ENCODE peak calls at places on chromosomes 13 and 19, in nine cellular contexts. T is heart right ventricle; E is stomach; O is CD4-positive, CD25-positive, alpha-beta regulatory T cell; A is GM12878; V is substantia nigra; P is uterus; Y is effector memory CD4-positive, alpha-beta T cell; G is sigmoid colon. C is an unnamed sample.

GRCh38 chr19:6334490-6335285 is 1.3 kb upstream of the ACER1 start:
- DNase-seq in T (no peak), E (no peak), O (no peak), A (no peak), V (no peak), P (no peak), Y (no peak), G (no peak), C (no peak)

GRCh38 chr13:23550164-23550563 is 20.0 kb upstream of the TNFRSF19 start:
- DNase-seq in T (no peak), E (no peak), O (no peak), A (no peak), V (no peak), P (no peak), Y (no peak), G (no peak), C (no peak)

GRCh38 chr13:80249906-80250513 is 90.9 kb downstream of the SPRY2 start:
- DNase-seq in T (no peak), E (no peak), O (no peak), A (no peak), V (no peak), P (no peak), Y (no peak), G (no peak), C (no peak)

GRCh38 chr13:46648166-46648607 is 95.2 kb downstream of the LRCH1 start:
- DNase-seq in T (no peak), E (peak), O (peak), A (no peak), V (no peak), P (no peak), Y (no peak), G (peak), C (no peak)

GRCh38 chr13:44079413-44080205 is 199.9 kb downstream of the LACC1 start:
- DNase-seq in T (no peak), E (no peak), O (no peak), A (no peak), V (no peak), P (no peak), Y (no peak), G (no peak), C (no peak)

GRCh38 chr13:40682449-40683240 is 16.2 kb upstream of the FOXO1 start:
- DNase-seq in T (no peak), E (no peak), O (peak), A (no peak), V (no peak), P (no peak), Y (no peak), G (no peak), C (no peak)

GRCh38 chr19:4577020-4577782 is 17.7 kb upstream of the SEMA6B start:
- DNase-seq in T (no peak), E (no peak), O (no peak), A (no peak), V (no peak), P (no peak), Y (no peak), G (no peak), C (no peak)

GRCh38 chr19:46979103-46979769 is 40.4 kb upstream of the NPAS1 start:
- DNase-seq in T (no peak), E (no peak), O (no peak), A (no peak), V (no peak), P (no peak), Y (no peak), G (no peak), C (no peak)

GRCh38 chr19:3981736-3982681 is 3.3 kb downstream of the EEF2 start:
- DNase-seq in T (no peak), E (no peak), O (no peak), A (no peak), V (no peak), P (no peak), Y (no peak), G (peak), C (no peak)

GRCh38 chr13:43061496-43062280 is 38.3 kb downstream of the DNAJC15 start:
- DNase-seq in T (no peak), E (no peak), O (no peak), A (no peak), V (no peak), P (no peak), Y (no peak), G (no peak), C (no peak)

GRCh38 chr19:30036154-30037129 is 94.4 kb downstream of the URI1 start:
- DNase-seq in T (no peak), E (no peak), O (no peak), A (no peak), V (no peak), P (no peak), Y (no peak), G (no peak), C (no peak)

GRCh38 chr13:76570485-76570884 is 315.7 kb downstream of the KCTD12 start:
- DNase-seq in T (no peak), E (no peak), O (no peak), A (no peak), V (no peak), P (no peak), Y (no peak), G (no peak), C (no peak)

GRCh38 chr13:27847669-27848068 is 55.4 kb downstream of the GSX1 start:
- DNase-seq in T (no peak), E (no peak), O (no peak), A (no peak), V (no peak), P (no peak), Y (no peak), G (no peak), C (no peak)

GRCh38 chr19:48926909-48927308 is 6.6 kb upstream of the DHDH start:
- DNase-seq in T (peak), E (peak), O (peak), A (no peak), V (peak), P (peak), Y (no peak), G (peak), C (peak)

GRCh38 chr13:31946091-31946770 is 85.3 kb upstream of the FRY start:
- DNase-seq in T (no peak), E (no peak), O (no peak), A (no peak), V (no peak), P (no peak), Y (no peak), G (no peak), C (no peak)

GRCh38 chr13:70668293-70668692 is 560.0 kb upstream of the KLHL1 start:
- DNase-seq in T (no peak), E (no peak), O (no peak), A (no peak), V (no peak), P (no peak), Y (no peak), G (no peak), C (no peak)

GRCh38 chr19:52665529-52665928 is 27.4 kb upstream of the ZNF83 start:
- DNase-seq in T (no peak), E (no peak), O (no peak), A (no peak), V (no peak), P (no peak), Y (no peak), G (no peak), C (no peak)

GRCh38 chr13:112740502-112741131 is 50.8 kb downstream of the ATP11A start:
- DNase-seq in T (peak), E (peak), O (no peak), A (no peak), V (peak), P (peak), Y (no peak), G (peak), C (no peak)

GRCh38 chr13:112741835-112742570 is 52.2 kb downstream of the ATP11A start:
- DNase-seq in T (no peak), E (no peak), O (no peak), A (no peak), V (no peak), P (no peak), Y (no peak), G (no peak), C (no peak)

GRCh38 chr13:112742583-112742982 is 52.7 kb downstream of the ATP11A start:
- DNase-seq in T (no peak), E (no peak), O (no peak), A (no peak), V (no peak), P (no peak), Y (no peak), G (no peak), C (no peak)

GRCh38 chr13:112743451-112744305 is 53.8 kb downstream of the ATP11A start:
- DNase-seq in T (no peak), E (no peak), O (no peak), A (no peak), V (no peak), P (no peak), Y (no peak), G (no peak), C (no peak)

GRCh38 chr13:112741185-112741755 is 51.4 kb downstream of the ATP11A start:
- DNase-seq in T (no peak), E (no peak), O (no peak), A (no peak), V (no peak), P (no peak), Y (no peak), G (no peak), C (no peak)
- H3K27ac ChIP-seq in T (peak), E (peak), O (no peak), A (no peak), V (peak), P (peak), Y (no peak), G (peak), C (peak)

DNA sequence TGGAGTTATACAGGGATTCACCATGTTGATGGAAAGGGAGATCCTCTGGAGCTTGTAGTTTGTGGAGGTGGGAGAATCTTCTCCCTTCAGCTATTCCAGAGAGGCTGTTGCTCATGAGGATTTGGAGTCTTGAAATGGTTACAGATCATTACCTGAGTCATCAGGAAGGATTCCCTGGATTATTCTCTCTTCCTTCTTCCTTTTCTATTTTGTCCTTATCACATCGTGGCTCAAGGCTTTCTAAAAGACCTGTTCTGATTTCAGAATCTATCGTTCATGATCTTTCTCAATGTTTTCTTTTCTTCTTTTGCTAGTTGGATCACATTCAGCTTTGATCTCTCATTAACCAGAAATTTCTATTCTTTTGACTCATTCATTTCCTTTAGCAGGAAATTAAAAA is 196.0 kb downstream of the KLF5 start:
- DNase-seq in T (no peak), E (no peak), O (no peak), A (no peak), V (no peak), P (no peak), Y (no peak), G (no peak), C (no peak)
- H3K27ac ChIP-seq in T (no peak), E (no peak), O (no peak), A (no peak), V (no peak), P (no peak), Y (no peak), G (no peak), C (no peak)

DNA sequence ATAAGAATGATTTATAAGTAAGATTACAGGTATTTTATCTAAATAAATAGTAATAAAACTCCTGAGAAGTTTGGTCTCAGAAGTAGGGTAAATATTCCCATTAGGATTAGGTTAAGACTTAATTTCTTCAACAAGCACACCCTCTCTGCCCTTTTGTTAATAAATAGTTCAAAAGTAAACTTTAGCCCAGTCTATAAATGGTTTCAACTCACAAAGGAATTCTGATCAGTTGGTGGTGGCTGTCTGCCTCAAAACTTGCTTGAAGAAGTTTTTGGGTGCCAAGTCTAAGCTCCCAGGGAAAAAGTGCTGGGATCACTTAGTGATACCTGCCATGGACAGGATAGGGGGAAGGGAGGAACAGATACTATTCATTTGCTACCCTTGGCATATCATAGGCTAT is 22.9 kb downstream of the MBNL2 start:
- DNase-seq in T (no peak), E (no peak), O (no peak), A (no peak), V (no peak), P (no peak), Y (no peak), G (no peak), C (no peak)
- H3K27ac ChIP-seq in T (no peak), E (peak), O (no peak), A (no peak), V (peak), P (peak), Y (no peak), G (peak), C (peak)

DNA sequence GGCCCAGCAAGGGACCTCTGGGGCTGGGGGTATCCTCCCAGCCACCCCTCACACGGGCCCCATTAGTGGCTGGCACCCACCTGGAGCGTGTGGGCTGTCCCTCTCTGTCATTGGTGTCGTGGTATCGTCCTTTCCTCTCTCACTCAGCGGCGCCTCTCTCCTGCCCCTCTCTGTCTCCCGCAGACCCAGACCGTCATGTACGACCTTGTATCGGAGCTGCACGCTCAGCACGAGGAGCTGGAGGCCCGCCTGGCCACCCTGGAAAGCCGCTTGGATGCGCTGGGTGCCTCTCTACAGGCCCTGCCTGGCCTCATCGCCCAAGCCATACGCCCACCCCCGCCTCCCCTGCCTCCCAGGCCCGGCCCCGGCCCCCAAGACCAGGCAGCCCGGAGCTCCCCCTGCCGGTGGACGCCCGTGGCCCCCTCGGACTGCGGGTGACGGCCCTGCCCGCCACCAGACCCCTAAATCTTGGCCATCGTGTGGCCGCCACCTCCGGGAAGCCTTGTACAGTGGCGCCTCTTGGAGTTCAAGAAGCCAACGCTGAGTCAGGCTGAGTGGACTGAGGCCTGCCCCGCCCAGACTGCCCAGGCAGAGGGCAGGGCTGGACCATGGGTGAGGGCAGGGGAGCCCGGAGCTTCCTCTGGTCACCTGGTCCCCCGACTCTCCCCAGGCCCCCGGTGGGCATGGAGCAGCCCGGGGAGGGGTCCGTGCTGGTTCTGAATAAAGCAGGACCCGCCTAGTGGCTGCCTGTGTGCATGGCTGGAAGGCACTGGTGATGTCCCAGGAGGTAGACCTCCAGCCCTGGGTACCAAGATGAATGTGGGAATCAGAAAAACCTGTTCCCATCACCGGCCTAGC is 9.8 kb upstream of the ARRDC2 start:
- DNase-seq in T (no peak), E (peak), O (no peak), A (no peak), V (no peak), P (no peak), Y (no peak), G (no peak), C (no peak)
- H3K27ac ChIP-seq in T (no peak), E (peak), O (no peak), A (no peak), V (no peak), P (no peak), Y (no peak), G (no peak), C (no peak)

GRCh38 chr13:99000137-99000536 is 22.3 kb upstream of the DOCK9 start:
- DNase-seq in T (no peak), E (no peak), O (peak), A (no peak), V (no peak), P (no peak), Y (no peak), G (no peak), C (no peak)
- H3K27ac ChIP-seq in T (peak), E (no peak), O (no peak), A (no peak), V (no peak), P (peak), Y (no peak), G (peak), C (no peak)

GRCh38 chr19:12655546-12655945 is 11.0 kb downstream of the MAN2B1 start:
- DNase-seq in T (no peak), E (no peak), O (no peak), A (no peak), V (no peak), P (no peak), Y (no peak), G (no peak), C (no peak)

GRCh38 chr19:12660980-12661379 is 5.6 kb downstream of the MAN2B1 start:
- DNase-seq in T (no peak), E (no peak), O (no peak), A (no peak), V (peak), P (no peak), Y (no peak), G (no peak), C (no peak)

GRCh38 chr19:12656899-12657571 is 9.5 kb downstream of the MAN2B1 start:
- DNase-seq in T (no peak), E (no peak), O (no peak), A (no peak), V (no peak), P (no peak), Y (no peak), G (no peak), C (no peak)

GRCh38 chr19:12652219-12652618 is 14.3 kb downstream of the MAN2B1 start:
- DNase-seq in T (no peak), E (no peak), O (no peak), A (no peak), V (no peak), P (no peak), Y (no peak), G (no peak), C (no peak)

GRCh38 chr19:12657966-12658365 is 8.6 kb downstream of the MAN2B1 start:
- DNase-seq in T (no peak), E (no peak), O (no peak), A (no peak), V (no peak), P (no peak), Y (no peak), G (no peak), C (no peak)
- H3K27ac ChIP-seq in T (no peak), E (no peak), O (no peak), A (no peak), V (no peak), P (no peak), Y (no peak), G (no peak), C (no peak)

GRCh38 chr19:7916908-7917291 is 2.3 kb downstream of the TGFBR3L start:
- DNase-seq in T (no peak), E (no peak), O (no peak), A (no peak), V (no peak), P (no peak), Y (no peak), G (no peak), C (no peak)

GRCh38 chr19:7918615-7919421 is 1.3 kb upstream of the SNAPC2 start:
- DNase-seq in T (no peak), E (no peak), O (no peak), A (no peak), V (no peak), P (no peak), Y (no peak), G (no peak), C (no peak)

GRCh38 chr19:7915250-7916136 is 863 bp downstream of the TGFBR3L start:
- DNase-seq in T (no peak), E (no peak), O (no peak), A (no peak), V (no peak), P (peak), Y (no peak), G (no peak), C (no peak)

GRCh38 chr19:7916137-7916907 is 1.7 kb downstream of the TGFBR3L start:
- DNase-seq in T (no peak), E (peak), O (peak), A (no peak), V (no peak), P (no peak), Y (peak), G (no peak), C (no peak)

GRCh38 chr19:7917292-7918061 is 2.7 kb upstream of the SNAPC2 start:
- DNase-seq in T (no peak), E (peak), O (peak), A (no peak), V (peak), P (peak), Y (peak), G (no peak), C (peak)
- H3K27ac ChIP-seq in T (no peak), E (peak), O (no peak), A (no peak), V (no peak), P (peak), Y (no peak), G (peak), C (no peak)

GRCh38 chr19:15244808-15245207 is 12.6 kb upstream of the EPHX3 start:
- DNase-seq in T (no peak), E (no peak), O (no peak), A (no peak), V (no peak), P (no peak), Y (no peak), G (no peak), C (no peak)

GRCh38 chr19:15247107-15248014 is 15.1 kb upstream of the EPHX3 start:
- DNase-seq in T (no peak), E (no peak), O (no peak), A (no peak), V (no peak), P (no peak), Y (no peak), G (no peak), C (no peak)

GRCh38 chr19:15245370-15246197 is 13.3 kb upstream of the EPHX3 start:
- DNase-seq in T (no peak), E (no peak), O (no peak), A (no peak), V (no peak), P (no peak), Y (no peak), G (no peak), C (no peak)

GRCh38 chr19:15244106-15244803 is 12.0 kb upstream of the EPHX3 start:
- DNase-seq in T (no peak), E (no peak), O (no peak), A (no peak), V (no peak), P (no peak), Y (no peak), G (no peak), C (no peak)

DNA sequence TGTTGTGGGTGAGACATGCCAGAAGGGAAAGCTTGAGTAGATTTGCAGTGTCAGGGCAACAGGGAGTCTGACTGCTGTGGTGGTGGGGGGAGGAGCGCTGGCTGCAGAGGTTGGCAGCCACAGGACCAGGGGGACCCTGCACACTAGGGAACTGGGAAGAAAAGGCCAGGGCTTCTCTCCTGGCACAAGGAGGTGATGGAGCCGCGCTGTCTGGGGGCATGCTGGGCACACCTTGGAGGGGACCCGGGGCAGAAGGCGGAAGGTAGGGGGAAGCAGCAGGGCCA is 13.9 kb upstream of the EPHX3 start:
- DNase-seq in T (no peak), E (no peak), O (no peak), A (no peak), V (no peak), P (no peak), Y (no peak), G (no peak), C (no peak)
- H3K27ac ChIP-seq in T (no peak), E (peak), O (no peak), A (no peak), V (peak), P (peak), Y (no peak), G (peak), C (peak)

GRCh38 chr19:15123031-15123890 is 16.1 kb downstream of the SYDE1 start:
- DNase-seq in T (no peak), E (no peak), O (no peak), A (no peak), V (no peak), P (no peak), Y (no peak), G (peak), C (no peak)
- H3K27ac ChIP-seq in T (no peak), E (peak), O (no peak), A (no peak), V (peak), P (no peak), Y (no peak), G (peak), C (peak)

GRCh38 chr19:2154587-2155075 is 3.3 kb upstream of the AP3D1 start:
- DNase-seq in T (no peak), E (no peak), O (no peak), A (no peak), V (no peak), P (no peak), Y (no peak), G (no peak), C (no peak)
- H3K27ac ChIP-seq in T (no peak), E (no peak), O (no peak), A (no peak), V (no peak), P (no peak), Y (no peak), G (no peak), C (no peak)